ENCODE peak calls at places on chromosome 1, in seven cellular contexts. One of them, this sample, is unnamed.

GRCh38 chr1:32014199-32014936 is 700 bp downstream of the KHDRBS1 start:
- DNase-seq in occipital lobe: peak
- DNase-seq in skeletal muscle cell: no peak
- DNase-seq in A172: peak
- DNase-seq in substantia nigra: peak
- DNase-seq in activated naive CD4-positive, alpha-beta T cell: peak
- DNase-seq in EH: peak
- DNase-seq in this sample: peak

GRCh38 chr1:211648336-211648735 is 27.1 kb downstream of the NEK2 start:
- DNase-seq in activated naive CD4-positive, alpha-beta T cell: no peak
- DNase-seq in A172: peak
- DNase-seq in occipital lobe: no peak
- DNase-seq in EH: no peak
- DNase-seq in skeletal muscle cell: no peak
- DNase-seq in substantia nigra: no peak
- DNase-seq in this sample: peak

GRCh38 chr1:67939942-67940341 is 106.7 kb upstream of the GNG12 start:
- DNase-seq in occipital lobe: no peak
- DNase-seq in activated naive CD4-positive, alpha-beta T cell: no peak
- DNase-seq in substantia nigra: no peak
- DNase-seq in EH: no peak
- DNase-seq in A172: no peak
- DNase-seq in skeletal muscle cell: no peak
- DNase-seq in this sample: no peak

GRCh38 chr1:93715529-93716126 is 34.0 kb upstream of the BCAR3 start:
- DNase-seq in A172: peak
- DNase-seq in activated naive CD4-positive, alpha-beta T cell: no peak
- DNase-seq in occipital lobe: no peak
- DNase-seq in substantia nigra: no peak
- DNase-seq in EH: peak
- DNase-seq in skeletal muscle cell: no peak
- DNase-seq in this sample: no peak

GRCh38 chr1:54542962-54543539 is 5.0 kb upstream of the ACOT11 start:
- DNase-seq in A172: no peak
- DNase-seq in activated naive CD4-positive, alpha-beta T cell: no peak
- DNase-seq in skeletal muscle cell: no peak
- DNase-seq in occipital lobe: no peak
- DNase-seq in EH: peak
- DNase-seq in substantia nigra: no peak
- DNase-seq in this sample: no peak

GRCh38 chr1:170578356-170578755 is 46.4 kb downstream of the GORAB start:
- DNase-seq in occipital lobe: no peak
- DNase-seq in EH: no peak
- DNase-seq in substantia nigra: no peak
- DNase-seq in A172: no peak
- DNase-seq in skeletal muscle cell: no peak
- DNase-seq in activated naive CD4-positive, alpha-beta T cell: no peak
- DNase-seq in this sample: no peak

GRCh38 chr1:245345191-245345884 is 190.6 kb downstream of the KIF26B start:
- DNase-seq in activated naive CD4-positive, alpha-beta T cell: no peak
- DNase-seq in skeletal muscle cell: no peak
- DNase-seq in EH: no peak
- DNase-seq in A172: no peak
- DNase-seq in substantia nigra: no peak
- DNase-seq in occipital lobe: no peak
- DNase-seq in this sample: no peak

GRCh38 chr1:73056826-73057225 is 774.5 kb upstream of the NEGR1 start:
- DNase-seq in substantia nigra: no peak
- DNase-seq in occipital lobe: no peak
- DNase-seq in A172: no peak
- DNase-seq in skeletal muscle cell: no peak
- DNase-seq in activated naive CD4-positive, alpha-beta T cell: no peak
- DNase-seq in EH: no peak
- DNase-seq in this sample: no peak

This sample was measured in A549.